ENCODE peak calls at places on chromosomes 4 and X, in four cellular contexts. Y is K562, O is IMR-90, V is endothelial cell of umbilical vein. K is an unnamed sample.

GRCh38 chr4:129095811-129096454 is at the start of gene C4orf33:
- DNase-seq in V (peak), O (peak), Y (peak), K (peak)

GRCh38 chr4:98794565-98795205 is 134.2 kb downstream of the EIF4E start:
- DNase-seq in O (peak), V (no peak), Y (peak), K (no peak)

GRCh38 chr4:99221980-99222379 is 2.9 kb upstream of the ADH6 start:
- DNase-seq in Y (no peak), V (no peak), O (peak), K (no peak)

GRCh38 chrX:63128509-63128908 is 222.6 kb downstream of the SPIN4 start:
- DNase-seq in V (no peak), O (peak), Y (no peak), K (peak)

GRCh38 chr4:46667790-46668189 is 241.3 kb downstream of the COX7B2 start:
- DNase-seq in O (no peak), V (no peak), Y (no peak), K (no peak)

GRCh38 chrX:103248553-103248952 is 6.4 kb downstream of the TCEAL8 start:
- DNase-seq in Y (peak), V (peak), O (peak), K (no peak)

GRCh38 chr4:22287626-22288025 is 228.2 kb downstream of the ADGRA3 start:
- DNase-seq in Y (no peak), V (no peak), O (no peak), K (no peak)

GRCh38 chr4:38281416-38282071 is 321.3 kb downstream of the PTTG2 start:
- DNase-seq in O (peak), V (no peak), Y (no peak), K (no peak)

GRCh38 chrX:10111364-10112148 is 45.2 kb upstream of the CLCN4 start:
- DNase-seq in O (peak), Y (no peak), V (peak), K (peak)

GRCh38 chr4:49032440-49033161 is 46.5 kb downstream of the CWH43 start:
- DNase-seq in Y (peak), V (peak), O (peak), K (no peak)

GRCh38 chrX:2894885-2895292 is 34.2 kb downstream of the ARSD start:
- DNase-seq in O (peak), V (no peak), Y (no peak), K (no peak)

GRCh38 chr4:48031802-48032525 is 15.4 kb downstream of the NIPAL1 start:
- DNase-seq in O (peak), Y (no peak), V (no peak), K (no peak)

GRCh38 chr4:100042235-100042634 is 92.2 kb upstream of the H2AZ1 start:
- DNase-seq in Y (no peak), O (peak), V (no peak), K (no peak)

GRCh38 chr4:94403735-94404134 is 48.0 kb upstream of the PDLIM5 start:
- DNase-seq in Y (no peak), V (no peak), O (no peak), K (no peak)

GRCh38 chrX:45860450-45860849 is 659.8 kb upstream of the DIPK2B start:
- DNase-seq in O (no peak), V (no peak), Y (no peak), K (no peak)

GRCh38 chr4:53322696-53323095 is 43.2 kb downstream of the SCFD2 start:
- DNase-seq in O (no peak), Y (no peak), V (peak), K (no peak)

GRCh38 chrX:63503541-63503940 is 152.4 kb upstream of the SPIN4 start:
- DNase-seq in O (peak), Y (no peak), V (peak), K (no peak)

GRCh38 chr4:127586922-127587571 is 45.7 kb upstream of the INTU start:
- DNase-seq in O (peak), Y (peak), V (peak), K (no peak)

GRCh38 chrX:73913580-73913979 is 350.6 kb downstream of the CHIC1 start:
- DNase-seq in Y (no peak), O (peak), V (peak), K (no peak)

GRCh38 chrX:71163010-71163409 is 18.4 kb downstream of the NLGN3 start:
- DNase-seq in Y (no peak), O (no peak), V (no peak), K (no peak)

GRCh38 chrX:65300104-65300809 is 234.3 kb downstream of the LAS1L start:
- DNase-seq in O (no peak), V (no peak), Y (no peak), K (no peak)
- TF ChIP-seq FOS in O (no peak), V (no peak), Y (no peak), K (no peak)

DNA sequence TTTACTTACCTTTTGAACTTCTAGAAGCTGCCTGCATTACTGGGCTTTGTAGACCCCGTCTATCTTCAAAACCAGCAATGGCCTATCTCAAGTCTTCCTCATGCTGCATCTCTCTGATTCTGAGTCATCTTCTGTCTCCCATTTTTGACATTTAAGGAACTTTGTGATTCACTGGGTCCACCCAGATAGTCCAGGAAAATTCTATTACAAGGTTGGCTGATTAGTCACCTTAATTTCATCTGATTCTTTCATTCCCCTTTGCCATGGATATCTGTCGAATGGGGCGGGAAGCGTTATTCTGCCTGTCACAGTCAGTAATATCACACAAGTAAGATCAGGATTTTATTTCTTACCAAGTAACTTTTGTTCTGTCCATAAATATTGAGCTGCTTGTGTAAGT is 618.0 kb downstream of the CCSER1 start:
- DNase-seq in Y (no peak), O (no peak), V (no peak), K (no peak)
- TF ChIP-seq FOS in Y (no peak), O (no peak), V (no peak), K (no peak)

DNA sequence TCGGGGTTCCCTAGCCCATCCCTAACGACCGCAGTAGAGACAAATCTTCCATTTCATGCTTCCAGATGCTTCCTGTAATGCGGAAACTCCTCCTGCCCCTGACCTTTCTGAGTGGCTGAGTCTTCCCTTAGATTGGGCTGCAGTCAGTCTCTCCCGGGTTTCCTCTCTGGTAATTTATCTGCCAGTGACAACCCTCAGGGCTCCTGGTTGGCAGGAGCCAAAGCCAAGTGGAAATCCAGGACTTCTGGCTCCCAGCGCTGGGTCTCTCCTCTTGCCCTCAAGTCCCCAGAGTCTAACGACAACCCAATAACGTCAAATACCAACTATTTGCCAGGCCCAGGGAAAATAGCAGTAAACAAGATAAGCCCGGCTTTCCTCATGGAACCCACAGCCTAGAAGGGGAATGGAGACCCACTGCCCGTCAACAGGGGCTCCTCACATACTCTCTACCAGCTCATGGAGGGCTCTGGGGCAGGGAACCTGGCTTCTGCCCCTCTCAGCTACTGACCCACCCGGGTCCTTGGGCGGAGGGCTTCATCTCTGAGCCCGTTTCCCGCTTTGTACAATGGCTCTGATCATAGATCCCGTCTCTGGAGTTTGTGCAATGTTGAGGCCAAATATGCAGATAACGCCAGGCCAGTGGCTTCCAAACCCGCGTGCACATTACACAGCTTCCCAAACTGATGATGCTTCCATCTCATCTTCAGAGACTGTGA is 1.1 kb upstream of the TBC1D14 start:
- DNase-seq in V (peak), Y (no peak), O (peak), K (no peak)
- TF ChIP-seq FOS in V (no peak), Y (no peak), O (no peak), K (no peak)

DNA sequence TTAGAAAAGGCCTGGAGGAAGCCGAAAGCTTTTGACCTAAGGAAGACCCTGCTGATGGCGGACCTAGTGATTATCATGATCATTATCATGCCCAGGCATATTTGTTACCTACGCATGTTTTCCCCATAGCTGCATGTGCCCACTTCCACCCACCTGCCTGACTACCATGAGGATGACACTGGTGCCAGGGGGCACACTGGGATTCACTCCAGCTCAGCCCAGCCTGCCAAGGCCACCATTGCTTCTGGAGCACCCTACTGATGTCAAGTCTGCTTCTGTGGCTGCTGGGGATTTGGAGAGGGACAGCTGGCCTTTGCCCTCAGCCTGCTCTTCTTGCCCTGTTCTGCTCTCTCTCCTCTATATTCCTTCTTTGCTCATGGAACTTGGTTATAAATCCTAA is 124.7 kb upstream of the NALF2 start:
- DNase-seq in V (no peak), Y (no peak), O (no peak), K (no peak)
- TF ChIP-seq FOS in V (no peak), Y (no peak), O (no peak), K (no peak)

GRCh38 chr4:89682808-89683207 is 154.2 kb downstream of the SNCA start:
- DNase-seq in V (no peak), Y (no peak), O (no peak), K (no peak)
- TF ChIP-seq FOS in V (no peak), Y (no peak), O (no peak), K (no peak)

GRCh38 chr4:3703677-3704521 is 62.3 kb upstream of the ADRA2C start:
- DNase-seq in Y (no peak), O (no peak), V (no peak), K (no peak)
- TF ChIP-seq FOS in Y (no peak), O (no peak), V (no peak), K (no peak)

GRCh38 chr4:6137747-6138135 is 62.6 kb downstream of the JAKMIP1 start:
- DNase-seq in O (no peak), V (no peak), Y (no peak), K (no peak)

GRCh38 chr4:6137027-6137746 is 63.2 kb downstream of the JAKMIP1 start:
- DNase-seq in V (no peak), O (no peak), Y (no peak), K (no peak)

DNA sequence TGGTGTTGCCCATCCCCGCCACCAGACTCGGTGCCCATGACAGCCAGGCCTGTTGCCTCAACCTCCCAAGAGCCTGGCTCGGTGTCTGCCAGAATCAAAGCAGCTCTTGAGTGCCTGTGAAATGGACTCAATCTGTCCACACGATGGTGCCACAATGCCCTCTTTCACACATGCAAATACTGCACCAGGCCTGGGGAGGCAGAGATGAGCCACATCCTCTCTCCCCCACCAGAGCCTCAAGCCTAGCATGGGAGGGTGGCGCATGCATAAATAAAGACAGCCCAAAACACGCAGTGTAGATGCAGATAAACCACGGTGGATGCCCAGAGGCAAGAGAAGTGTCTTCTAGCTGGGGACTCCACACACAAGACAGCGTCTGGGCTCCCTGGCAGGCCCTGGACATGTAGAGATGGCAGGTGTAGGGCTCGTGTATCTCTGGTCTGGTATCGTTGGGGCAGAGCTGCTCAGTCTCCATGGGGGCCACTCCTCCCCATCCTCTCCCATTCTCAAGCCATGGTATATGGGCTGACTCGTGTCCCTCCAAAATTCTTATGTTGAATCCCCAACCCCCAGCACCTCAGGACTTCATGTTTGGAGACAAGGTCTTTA is 65.6 kb downstream of the JAKMIP1 start:
- DNase-seq in O (no peak), Y (peak), V (no peak), K (peak)
- TF ChIP-seq FOS in O (no peak), Y (no peak), V (no peak), K (no peak)

GRCh38 chr4:11765849-11766453 is 337.3 kb upstream of the HS3ST1 start:
- DNase-seq in Y (peak), V (peak), O (peak), K (no peak)
- TF ChIP-seq FOS in Y (no peak), V (no peak), O (no peak), K (no peak)

K was measured in GM12878.